ENCODE peak calls at places on chromosomes 2 and 18, in four cellular contexts. W, N, Q and I are unnamed samples.

GRCh38 chr2:190679813-190680591 is 31.1 kb downstream of the NAB1 start:
- DNase-seq in Q (peak), W (peak), N (peak), I (peak)

GRCh38 chr2:38145226-38145625 is 69.3 kb upstream of the CYP1B1 start:
- DNase-seq in W (no peak), N (no peak), Q (no peak), I (no peak)

GRCh38 chr2:67259581-67260347 is 137.4 kb upstream of the ETAA1 start:
- DNase-seq in W (no peak), Q (no peak), N (no peak), I (no peak)

GRCh38 chr2:2294183-2294675 is 36.8 kb downstream of the MYT1L start:
- DNase-seq in N (no peak), Q (no peak), W (no peak), I (no peak)

GRCh38 chr2:232872826-232873225 is 2.8 kb downstream of the SNORC start:
- DNase-seq in W (no peak), N (no peak), Q (no peak), I (no peak)

GRCh38 chr2:240949791-240950705 is 43.9 kb downstream of the CROCC2 start:
- DNase-seq in W (no peak), Q (no peak), N (no peak), I (no peak)

GRCh38 chr2:203594541-203594940 is 59.4 kb upstream of the RAPH1 start:
- DNase-seq in W (no peak), N (no peak), Q (no peak), I (no peak)

GRCh38 chr2:99545066-99545465 is 55.2 kb upstream of the REV1 start:
- DNase-seq in N (no peak), W (no peak), Q (no peak), I (no peak)

GRCh38 chr2:168241746-168242145 is 5.6 kb downstream of the STK39 start:
- DNase-seq in Q (no peak), N (no peak), W (no peak), I (no peak)

GRCh38 chr2:189082576-189082975 is 97.0 kb downstream of the COL5A2 start:
- DNase-seq in Q (no peak), W (no peak), N (no peak), I (peak)

GRCh38 chr2:49940616-49941015 is 786.3 kb upstream of the FSHR start:
- DNase-seq in N (no peak), Q (no peak), W (no peak), I (no peak)

GRCh38 chr2:20449501-20450200 is 2.8 kb downstream of the RHOB start:
- DNase-seq in N (peak), Q (no peak), W (no peak), I (no peak)

GRCh38 chr2:181310967-181311366 is 146.2 kb upstream of the ITGA4 start:
- DNase-seq in W (no peak), N (no peak), Q (no peak), I (no peak)

GRCh38 chr2:20490300-20491181 is 43.7 kb downstream of the RHOB start:
- DNase-seq in W (no peak), Q (no peak), N (no peak), I (no peak)

GRCh38 chr2:164896634-164897033 is 55.0 kb upstream of the COBLL1 start:
- DNase-seq in W (no peak), Q (no peak), N (peak), I (no peak)

GRCh38 chr2:47008381-47009280 is 93.0 kb upstream of the MCFD2 start:
- DNase-seq in Q (no peak), W (no peak), N (peak), I (no peak)

GRCh38 chr18:32669549-32670165 is 103.2 kb downstream of the KLHL14 start:
- DNase-seq in W (no peak), N (peak), Q (no peak), I (peak)

GRCh38 chr2:196112408-196113039 is 43.9 kb upstream of the DNAH7 start:
- DNase-seq in W (no peak), Q (no peak), N (no peak), I (no peak)

GRCh38 chr2:109322111-109322510 is 193.1 kb downstream of the SH3RF3 start:
- DNase-seq in N (no peak), Q (no peak), W (no peak), I (no peak)

GRCh38 chr2:202577250-202578183 is 57.3 kb upstream of the FAM117B start:
- DNase-seq in W (no peak), Q (no peak), N (peak), I (no peak)

GRCh38 chr2:43070676-43071491 is 155.5 kb downstream of the ZFP36L2 start:
- DNase-seq in Q (no peak), W (no peak), N (peak), I (no peak)

GRCh38 chr2:37627715-37628114 is 43.7 kb downstream of the CDC42EP3 start:
- DNase-seq in N (no peak), Q (no peak), W (no peak), I (no peak)

GRCh38 chr18:21269349-21269748 is 27.3 kb downstream of the GREB1L start:
- DNase-seq in W (no peak), Q (no peak), N (no peak), I (no peak)

GRCh38 chr18:21270453-21270852 is 28.4 kb downstream of the GREB1L start:
- DNase-seq in N (no peak), W (no peak), Q (no peak), I (no peak)

GRCh38 chr18:21265971-21266673 is 24.1 kb downstream of the GREB1L start:
- DNase-seq in W (no peak), N (no peak), Q (no peak), I (no peak)

GRCh38 chr18:21264651-21265050 is 22.6 kb downstream of the GREB1L start:
- DNase-seq in N (peak), W (no peak), Q (no peak), I (no peak)

DNA sequence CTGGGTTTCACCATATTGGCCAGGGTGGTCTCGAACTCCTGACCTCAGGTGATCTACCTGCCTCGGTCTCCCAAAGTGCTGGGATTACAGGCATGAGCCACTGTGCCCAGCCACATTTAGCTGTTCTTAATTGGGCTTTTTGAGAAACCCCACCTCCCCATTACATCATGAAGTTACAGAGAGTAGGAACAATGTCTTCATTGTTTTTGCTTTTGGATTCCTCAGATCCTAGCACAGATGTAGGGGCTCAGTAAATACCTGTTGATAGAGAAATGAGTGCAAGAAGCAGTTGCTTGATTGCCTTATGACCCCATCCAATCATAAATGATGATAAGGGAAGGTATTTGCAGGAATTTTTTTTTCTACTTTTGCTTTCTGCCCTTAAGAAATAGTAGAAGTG is 25.3 kb downstream of the GREB1L start:
- DNase-seq in Q (no peak), N (peak), W (no peak), I (no peak)
- TF ChIP-seq FOXK2 in Q (no peak), N (no peak), W (no peak), I (no peak)

DNA sequence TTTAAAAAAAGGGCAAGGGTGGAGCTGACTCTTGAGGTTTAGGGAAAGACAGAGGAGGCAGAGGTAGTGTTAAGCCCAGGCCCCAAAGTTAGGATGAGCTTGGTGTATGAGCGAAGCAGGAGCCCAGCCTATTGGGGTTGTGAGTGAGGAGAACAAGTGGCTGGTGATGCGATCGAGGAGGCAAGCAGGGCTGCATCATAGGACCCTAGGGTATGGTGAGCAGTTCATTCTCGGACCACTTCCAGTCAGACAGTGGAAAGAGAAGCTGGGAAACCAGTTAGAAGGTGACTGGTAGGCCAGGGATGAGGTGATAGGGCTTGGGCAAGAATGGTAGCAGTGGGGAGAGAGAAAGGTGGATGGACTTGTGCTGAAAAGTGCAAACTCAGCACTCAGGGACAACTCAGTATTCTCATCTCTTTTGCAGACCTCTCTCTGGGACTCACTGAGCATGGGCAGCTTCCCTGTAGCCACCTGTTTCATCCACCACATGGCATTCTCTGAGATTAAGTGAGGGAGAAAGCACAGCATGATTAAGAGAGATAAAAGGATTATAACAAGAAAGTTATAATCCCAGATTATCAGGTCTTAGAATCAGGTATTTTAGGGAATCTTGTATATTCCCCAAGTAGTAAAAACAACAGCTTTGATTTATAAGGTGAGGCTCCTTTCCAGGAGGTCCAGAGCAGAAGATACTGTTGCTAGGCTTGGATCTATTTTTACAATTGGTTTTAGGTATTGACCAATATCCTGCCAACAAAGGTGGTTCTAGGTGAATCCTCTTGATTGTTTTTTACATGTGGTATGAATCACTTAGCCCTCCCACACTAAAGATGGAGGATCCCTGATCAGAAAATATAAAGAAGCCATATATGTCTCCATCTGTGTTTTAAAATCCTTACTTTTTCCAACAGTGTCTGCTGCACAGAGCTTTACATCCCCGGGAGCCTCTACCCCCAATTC is 38.3 kb downstream of the XRCC5 start:
- DNase-seq in N (no peak), W (no peak), Q (no peak), I (no peak)
- TF ChIP-seq SP1 in N (no peak), W (no peak), Q (no peak), I (no peak)

DNA sequence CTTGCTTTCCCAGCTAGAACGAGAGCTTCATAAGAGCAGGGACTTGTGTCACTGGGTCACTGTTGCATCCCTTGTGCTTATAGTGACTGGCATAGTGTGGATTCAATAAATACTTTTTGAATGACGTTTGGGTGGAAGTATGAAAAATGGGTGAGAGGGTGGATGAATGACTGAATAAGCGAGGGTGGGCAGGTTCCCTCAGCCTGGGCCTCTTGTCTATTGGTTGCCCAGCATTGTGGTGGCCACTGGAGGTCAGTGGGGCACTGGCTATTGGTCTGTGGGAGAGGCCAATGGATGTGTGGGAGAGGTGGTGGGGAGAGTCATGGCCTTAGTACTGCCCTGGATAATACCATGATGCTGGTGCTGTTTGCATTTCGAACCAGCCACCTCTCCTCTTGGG is 93.8 kb upstream of the SKOR2 start:
- DNase-seq in Q (no peak), W (no peak), N (no peak), I (no peak)
- TF ChIP-seq FOXK2 in Q (no peak), W (no peak), N (no peak), I (no peak)

GRCh38 chr2:11677146-11678055 is 7.4 kb upstream of the NTSR2 start:
- DNase-seq in N (no peak), Q (no peak), W (no peak), I (no peak)
- TF ChIP-seq SP1 in N (no peak), Q (no peak), W (no peak), I (no peak)

DNA sequence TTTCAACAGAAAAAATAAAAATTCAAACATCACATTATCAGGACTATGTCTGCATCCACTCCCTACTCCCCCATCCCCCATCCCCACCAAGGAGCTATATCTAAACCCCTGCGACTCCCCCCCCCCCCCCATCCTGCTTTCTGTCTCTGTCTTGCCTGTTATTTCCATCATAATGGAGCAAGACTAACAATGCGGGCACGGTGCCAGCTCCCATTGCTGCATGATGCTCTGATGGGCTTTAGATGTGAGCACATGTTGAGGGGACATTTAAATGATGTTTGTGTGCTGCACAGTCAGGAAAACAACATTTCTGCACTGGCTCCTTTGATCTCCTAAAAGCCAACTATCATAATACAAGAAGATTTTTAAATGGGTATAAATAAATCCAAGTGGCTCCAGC is 644.2 kb upstream of the SETBP1 start:
- DNase-seq in N (no peak), W (no peak), Q (no peak), I (no peak)
- TF ChIP-seq FOXK2 in N (no peak), W (no peak), Q (no peak), I (no peak)

GRCh38 chr2:112636605-112637288 is 9.0 kb upstream of the SLC20A1 start:
- DNase-seq in Q (no peak), N (no peak), W (no peak), I (no peak)
- TF ChIP-seq SP1 in Q (peak), N (no peak), W (no peak), I (no peak)

DNA sequence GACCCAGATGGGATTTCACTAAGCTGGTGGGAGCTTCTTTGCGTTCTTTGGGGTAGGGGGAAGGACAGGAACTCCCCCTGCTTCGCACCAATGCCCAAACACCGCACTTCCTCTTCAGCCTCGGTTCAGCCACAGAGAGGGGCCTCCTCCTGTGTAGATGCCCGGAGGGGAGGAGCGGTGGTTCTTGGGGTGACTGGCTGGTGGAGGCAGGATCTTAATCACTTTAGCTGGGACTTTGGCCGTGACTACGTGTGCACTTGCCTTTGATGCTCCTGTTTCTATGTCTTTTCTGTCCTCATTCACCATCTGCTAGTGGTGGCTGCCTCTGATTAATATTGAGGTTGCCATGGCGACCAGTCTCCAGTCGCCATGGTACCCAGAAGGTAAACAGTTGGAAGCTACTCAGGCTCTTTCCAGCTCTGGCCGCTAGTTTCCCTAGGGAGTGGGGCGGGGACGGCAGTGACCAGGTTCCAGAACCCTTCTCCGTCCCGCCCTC is 1.9 kb downstream of the CNGA3 start:
- DNase-seq in N (no peak), W (no peak), Q (no peak), I (no peak)
- TF ChIP-seq FOXK2 in N (no peak), W (no peak), Q (no peak), I (no peak)